ENCODE peak calls at places on chromosomes 16 and 17, in five cellular contexts. C is GM23248; L is body of pancreas; S is effector memory CD4-positive, alpha-beta T cell; O is right cardiac atrium. P is an unnamed sample.

GRCh38 chr16:85759631-85760419 is 8.9 kb upstream of the C16orf74 start:
- DNase-seq in S (no peak), L (peak; percentile 49), O (no peak), C (peak; percentile 20), P (peak; percentile 75)

GRCh38 chr17:8438441-8438840 is 2.8 kb downstream of the NDEL1 start:
- DNase-seq in C (no peak), L (no peak), O (no peak), S (no peak), P (no peak)

GRCh38 chr16:3170440-3171180 is 17.4 kb upstream of the OR1F1 start:
- DNase-seq in C (peak; percentile 38), O (no peak), S (no peak), L (no peak), P (peak; percentile 48)

GRCh38 chr17:28344011-28344410 is 8.4 kb downstream of the TNFAIP1 start:
- DNase-seq in L (no peak), C (no peak), S (no peak), O (no peak), P (no peak)

GRCh38 chr16:13793788-13794461 is 126.0 kb upstream of the ERCC4 start:
- DNase-seq in L (no peak), S (no peak), C (no peak), O (no peak), P (no peak)

GRCh38 chr17:13385481-13385907 is 216.2 kb downstream of the HS3ST3A1 start:
- DNase-seq in S (no peak), O (no peak), C (peak; percentile 73), L (no peak), P (no peak)

GRCh38 chr17:28861393-28862203 is 6.8 kb downstream of the ERAL1 start:
- DNase-seq in S (no peak), C (no peak), L (no peak), O (no peak), P (no peak)

GRCh38 chr17:77432791-77433190 is 292.0 kb downstream of the SEC14L1 start:
- DNase-seq in C (no peak), S (no peak), L (no peak), O (no peak), P (no peak)

GRCh38 chr17:4536259-4536741 is 18.9 kb downstream of the MYBBP1A start:
- DNase-seq in O (peak; percentile 74), L (no peak), C (peak; percentile 39), S (no peak), P (no peak)

DNA sequence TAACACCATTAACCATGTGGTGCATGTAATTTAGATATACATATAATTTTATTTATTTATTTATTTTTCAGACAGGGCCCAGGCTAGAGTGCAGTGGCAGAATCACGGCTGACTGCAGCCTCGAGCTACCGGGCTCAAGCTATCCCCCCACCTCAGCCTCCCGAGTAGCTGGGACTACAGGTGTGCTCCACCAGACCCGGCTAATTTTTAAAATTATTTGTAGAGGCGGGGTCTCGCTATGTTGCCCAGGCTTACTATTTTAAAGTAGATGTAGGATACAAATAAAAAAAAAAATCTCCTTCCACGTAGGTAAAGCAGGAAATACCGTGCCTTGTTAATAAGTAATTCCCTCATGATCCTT is 446 bp upstream of the COQ7 start:
- DNase-seq in O (no peak), S (no peak), C (no peak), L (peak; percentile 30), P (no peak)
- H3K4me3 ChIP-seq in O (peak overlapping the region; percentile 46), S (no peak overlapping the region), C (peak overlapping the region; percentile 90), L (no peak overlapping the region), P (peak overlapping the region; percentile 77)

DNA sequence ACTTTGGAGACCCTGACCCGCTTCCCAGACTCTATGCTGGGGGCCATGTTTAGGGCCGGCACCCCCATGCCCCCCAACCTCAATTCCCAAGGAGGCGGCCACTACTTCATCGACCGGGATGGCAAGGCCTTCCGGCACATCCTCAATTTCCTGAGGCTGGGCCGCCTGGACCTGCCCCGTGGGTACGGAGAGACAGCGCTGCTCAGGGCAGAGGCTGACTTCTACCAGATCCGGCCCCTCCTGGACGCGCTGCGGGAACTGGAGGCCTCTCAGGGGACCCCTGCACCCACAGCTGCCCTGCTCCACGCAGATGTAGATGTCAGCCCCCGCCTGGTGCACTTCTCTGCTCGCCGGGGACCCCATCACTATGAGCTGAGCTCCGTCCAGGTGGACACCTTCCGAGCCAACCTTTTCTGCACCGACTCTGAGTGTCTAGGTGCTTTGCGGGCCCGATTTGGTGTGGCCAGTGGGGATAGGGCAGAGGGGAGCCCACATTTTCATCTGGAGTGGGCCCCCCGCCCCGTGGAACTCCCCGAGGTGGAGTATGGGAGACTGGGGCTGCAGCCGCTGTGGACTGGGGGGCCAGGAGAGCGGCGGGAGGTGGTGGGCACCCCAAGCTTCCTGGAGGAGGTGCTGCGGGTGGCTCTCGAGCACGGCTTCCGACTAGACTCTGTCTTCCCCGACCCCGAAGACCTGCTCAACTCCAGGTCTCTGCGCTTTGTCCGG is 1.1 kb downstream of the KCTD11 start:
- DNase-seq in S (no peak), C (peak; percentile 49), L (no peak), O (peak; percentile 74), P (no peak)
- H3K4me3 ChIP-seq in S (no peak overlapping the region), C (peak overlapping the region; percentile 98), L (no peak overlapping the region), O (no peak overlapping the region), P (peak overlapping the region; percentile 87)

GRCh38 chr17:80071116-80071980 is 30.0 kb upstream of the GAA start:
- DNase-seq in O (peak; percentile 87), S (no peak), L (peak; percentile 73), C (peak; percentile 56), P (no peak)
- H3K4me3 ChIP-seq in O (peak overlapping the region; percentile 34), S (no peak overlapping the region), L (no peak overlapping the region), C (peak overlapping the region; percentile 62), P (peak overlapping the region; percentile 50)

DNA sequence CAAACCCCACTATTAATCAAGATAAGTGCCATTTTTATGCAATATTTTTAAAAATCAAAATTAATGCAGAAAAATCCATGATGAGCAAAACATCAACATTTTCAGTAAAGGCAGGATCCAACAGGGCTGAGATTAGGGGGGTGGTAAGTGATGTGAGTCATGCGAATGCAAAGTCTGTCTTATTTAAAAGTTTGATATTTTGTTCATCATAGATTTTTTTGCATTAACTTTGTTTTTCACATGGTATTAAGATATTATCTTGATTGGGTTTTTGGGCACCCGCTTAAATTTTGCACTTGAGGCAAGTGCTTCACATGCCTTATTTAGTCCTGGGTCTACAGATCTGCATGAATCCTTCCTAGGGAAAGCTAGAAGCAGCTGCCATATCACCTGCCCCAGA is 57.7 kb upstream of the NFAT5 start:
- DNase-seq in O (no peak), L (no peak), S (no peak), C (no peak), P (no peak)
- H3K4me3 ChIP-seq in O (no peak overlapping the region), L (no peak overlapping the region), S (no peak overlapping the region), C (no peak overlapping the region), P (no peak overlapping the region)

GRCh38 chr16:57668259-57668563 is at the start of gene ADGRG3:
- DNase-seq in C (no peak), S (no peak), L (no peak), O (no peak), P (no peak)

GRCh38 chr16:57666353-57667068 is 1.6 kb upstream of the ADGRG3 start:
- DNase-seq in S (no peak), C (no peak), L (no peak), O (no peak), P (no peak)

GRCh38 chr16:57667526-57668258 is 414 bp upstream of the ADGRG3 start:
- DNase-seq in O (peak; percentile 63), C (no peak), L (no peak), S (no peak), P (peak; percentile 85)

GRCh38 chr16:57665541-57665940 is 2.6 kb upstream of the ADGRG3 start:
- DNase-seq in O (no peak), C (no peak), S (no peak), L (no peak), P (no peak)

GRCh38 chr16:57667069-57667525 is 1.0 kb upstream of the ADGRG3 start:
- DNase-seq in L (no peak), O (no peak), S (no peak), C (no peak), P (no peak)
- H3K4me3 ChIP-seq in L (no peak overlapping the region), O (no peak overlapping the region), S (no peak overlapping the region), C (no peak overlapping the region), P (no peak overlapping the region)

DNA sequence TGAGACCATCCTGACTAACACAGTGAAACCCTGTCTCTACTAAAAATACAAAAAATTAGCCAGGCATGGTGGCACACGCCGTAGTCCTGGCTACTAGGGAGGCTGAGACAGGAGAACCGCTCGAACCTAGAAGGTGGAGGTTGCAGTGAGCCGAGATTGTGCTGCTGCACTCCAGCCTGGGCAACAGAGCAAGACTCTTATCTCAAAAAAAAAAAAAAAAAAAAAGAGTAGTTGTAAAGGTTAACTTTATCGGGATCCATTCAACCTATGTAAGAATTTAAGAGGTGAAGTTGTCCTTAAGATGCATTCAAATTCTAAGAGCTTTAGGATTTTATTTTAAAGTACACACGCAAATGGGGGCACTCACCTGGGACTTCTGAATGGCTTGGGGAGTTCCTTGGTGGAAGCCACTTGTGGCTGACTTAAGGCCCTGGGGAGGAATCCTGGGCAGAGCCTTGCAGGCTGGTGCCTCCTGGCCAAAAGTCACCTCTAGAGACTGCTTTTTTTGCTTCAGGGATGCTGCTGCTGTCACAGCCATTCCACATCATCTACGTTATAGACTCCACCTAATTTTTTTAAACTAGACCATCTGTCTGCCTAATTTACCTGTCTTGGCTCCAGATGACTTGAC is 3.3 kb downstream of the CTCF start:
- DNase-seq in O (no peak), C (no peak), S (no peak), L (no peak), P (peak; percentile 12)
- H3K4me3 ChIP-seq in O (no peak overlapping the region), C (no peak overlapping the region), S (no peak overlapping the region), L (no peak overlapping the region), P (no peak overlapping the region)

DNA sequence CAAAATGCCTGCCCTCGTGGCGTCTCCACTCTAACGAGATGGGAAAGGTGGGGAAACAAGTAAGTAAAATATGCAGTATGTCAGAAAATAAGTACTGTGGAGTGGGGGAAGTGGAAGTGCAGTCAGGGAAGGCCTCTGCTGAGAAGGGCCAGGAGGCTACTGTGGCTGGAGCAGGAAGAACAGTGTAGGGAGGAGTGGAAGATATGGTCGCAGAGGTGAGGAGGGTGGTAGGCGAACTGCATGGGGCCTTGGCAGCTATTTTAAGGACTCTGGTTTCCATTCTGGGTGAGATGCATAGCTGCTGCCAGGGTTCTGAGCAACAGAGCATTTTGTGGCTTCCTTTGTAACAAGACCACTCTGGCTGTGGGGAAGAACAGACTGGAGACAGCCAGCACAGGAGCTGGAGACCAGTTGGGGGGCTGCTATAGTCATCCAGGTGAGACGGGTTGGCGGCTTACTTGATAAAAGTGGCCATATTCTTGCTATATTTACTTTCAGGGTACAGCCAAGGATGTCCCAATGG is 42.7 kb downstream of the CYTH1 start:
- DNase-seq in S (no peak), O (no peak), C (no peak), L (no peak), P (no peak)
- H3K4me3 ChIP-seq in S (no peak overlapping the region), O (no peak overlapping the region), C (no peak overlapping the region), L (no peak overlapping the region), P (no peak overlapping the region)

GRCh38 chr17:80612997-80613731 is 68.5 kb downstream of the RPTOR start:
- DNase-seq in C (no peak), L (no peak), O (no peak), S (no peak), P (no peak)
- H3K4me3 ChIP-seq in C (no peak overlapping the region), L (no peak overlapping the region), O (no peak overlapping the region), S (no peak overlapping the region), P (no peak overlapping the region)

P was measured in lower lobe of right lung.